ENCODE peak calls at places on chromosomes 2 and 18, in nine cellular contexts. One of them, this sample, is unnamed.

GRCh38 chr2:176392744-176393414 is 123.6 kb downstream of the MTX2 start:
- DNase-seq in neural progenitor cell: no peak
- DNase-seq in GM23248: no peak
- DNase-seq in heart right ventricle: no peak
- DNase-seq in IMR-90: no peak
- DNase-seq in PC-9: no peak
- DNase-seq in breast epithelium: no peak
- DNase-seq in naive thymus-derived CD4-positive, alpha-beta T cell: no peak
- DNase-seq in thoracic aorta: no peak
- DNase-seq in this sample: no peak

GRCh38 chr18:59810183-59810582 is 89.6 kb upstream of the PMAIP1 start:
- DNase-seq in neural progenitor cell: no peak
- DNase-seq in GM23248: no peak
- DNase-seq in heart right ventricle: no peak
- DNase-seq in IMR-90: peak; percentile 15
- DNase-seq in PC-9: no peak
- DNase-seq in breast epithelium: no peak
- DNase-seq in naive thymus-derived CD4-positive, alpha-beta T cell: no peak
- DNase-seq in thoracic aorta: no peak
- DNase-seq in this sample: no peak

GRCh38 chr2:195316485-195316884 is 340.5 kb upstream of the SLC39A10 start:
- DNase-seq in neural progenitor cell: no peak
- DNase-seq in GM23248: no peak
- DNase-seq in heart right ventricle: no peak
- DNase-seq in IMR-90: peak; percentile 6
- DNase-seq in PC-9: no peak
- DNase-seq in breast epithelium: no peak
- DNase-seq in naive thymus-derived CD4-positive, alpha-beta T cell: no peak
- DNase-seq in thoracic aorta: no peak
- DNase-seq in this sample: no peak

GRCh38 chr2:70368545-70368944 is 66.7 kb upstream of the FAM136A start:
- DNase-seq in neural progenitor cell: no peak
- DNase-seq in GM23248: no peak
- DNase-seq in heart right ventricle: no peak
- DNase-seq in IMR-90: no peak
- DNase-seq in PC-9: no peak
- DNase-seq in breast epithelium: no peak
- DNase-seq in naive thymus-derived CD4-positive, alpha-beta T cell: no peak
- DNase-seq in thoracic aorta: no peak
- DNase-seq in this sample: no peak

GRCh38 chr2:181778621-181779195 is 98.4 kb upstream of the NEUROD1 start:
- DNase-seq in neural progenitor cell: peak; percentile 31
- DNase-seq in GM23248: peak; percentile 15
- DNase-seq in heart right ventricle: no peak
- DNase-seq in IMR-90: peak; percentile 25
- DNase-seq in PC-9: no peak
- DNase-seq in breast epithelium: no peak
- DNase-seq in naive thymus-derived CD4-positive, alpha-beta T cell: no peak
- DNase-seq in thoracic aorta: no peak
- DNase-seq in this sample: peak; percentile 13

GRCh38 chr18:9758624-9759075 is 50.5 kb downstream of the RAB31 start:
- DNase-seq in neural progenitor cell: no peak
- DNase-seq in GM23248: no peak
- DNase-seq in heart right ventricle: no peak
- DNase-seq in IMR-90: no peak
- DNase-seq in PC-9: no peak
- DNase-seq in breast epithelium: no peak
- DNase-seq in naive thymus-derived CD4-positive, alpha-beta T cell: no peak
- DNase-seq in thoracic aorta: no peak
- DNase-seq in this sample: no peak

GRCh38 chr2:237859533-237860272 is at the start of gene RAMP1:
- DNase-seq in neural progenitor cell: peak; percentile 45
- DNase-seq in GM23248: peak; percentile 66
- DNase-seq in heart right ventricle: no peak
- DNase-seq in IMR-90: peak; percentile 17
- DNase-seq in PC-9: peak; percentile 51
- DNase-seq in breast epithelium: no peak
- DNase-seq in naive thymus-derived CD4-positive, alpha-beta T cell: peak; percentile 45
- DNase-seq in thoracic aorta: no peak
- DNase-seq in this sample: peak; percentile 58

GRCh38 chr2:201021914-201022313 is 49.6 kb downstream of the HYCC2 start:
- DNase-seq in neural progenitor cell: no peak
- DNase-seq in GM23248: no peak
- DNase-seq in heart right ventricle: no peak
- DNase-seq in IMR-90: no peak
- DNase-seq in PC-9: no peak
- DNase-seq in breast epithelium: no peak
- DNase-seq in naive thymus-derived CD4-positive, alpha-beta T cell: no peak
- DNase-seq in thoracic aorta: no peak
- DNase-seq in this sample: no peak

GRCh38 chr18:75010725-75011124 is 198.2 kb downstream of the PTGR3 start:
- DNase-seq in neural progenitor cell: no peak
- DNase-seq in GM23248: no peak
- DNase-seq in heart right ventricle: no peak
- DNase-seq in IMR-90: no peak
- DNase-seq in PC-9: no peak
- DNase-seq in breast epithelium: no peak
- DNase-seq in naive thymus-derived CD4-positive, alpha-beta T cell: no peak
- DNase-seq in thoracic aorta: no peak
- DNase-seq in this sample: no peak

GRCh38 chr18:12102136-12102842 is 8.6 kb downstream of the ANKRD62 start:
- DNase-seq in neural progenitor cell: no peak
- DNase-seq in GM23248: no peak
- DNase-seq in heart right ventricle: no peak
- DNase-seq in IMR-90: no peak
- DNase-seq in PC-9: no peak
- DNase-seq in breast epithelium: no peak
- DNase-seq in naive thymus-derived CD4-positive, alpha-beta T cell: no peak
- DNase-seq in thoracic aorta: no peak
- DNase-seq in this sample: no peak

GRCh38 chr18:70172225-70172624 is 33.3 kb downstream of the RTTN start:
- DNase-seq in neural progenitor cell: no peak
- DNase-seq in GM23248: peak; percentile 63
- DNase-seq in heart right ventricle: no peak
- DNase-seq in IMR-90: peak; percentile 39
- DNase-seq in PC-9: no peak
- DNase-seq in breast epithelium: no peak
- DNase-seq in naive thymus-derived CD4-positive, alpha-beta T cell: no peak
- DNase-seq in thoracic aorta: no peak
- DNase-seq in this sample: no peak

GRCh38 chr2:14255135-14255820 is 377.2 kb upstream of the LRATD1 start:
- DNase-seq in neural progenitor cell: peak; percentile 30
- DNase-seq in GM23248: no peak
- DNase-seq in heart right ventricle: no peak
- DNase-seq in IMR-90: no peak
- DNase-seq in PC-9: peak; percentile 2
- DNase-seq in breast epithelium: no peak
- DNase-seq in naive thymus-derived CD4-positive, alpha-beta T cell: no peak
- DNase-seq in thoracic aorta: no peak
- DNase-seq in this sample: no peak

GRCh38 chr2:173021939-173022371 is 53.7 kb upstream of the MAP3K20 start:
- DNase-seq in neural progenitor cell: no peak
- DNase-seq in GM23248: peak; percentile 72
- DNase-seq in heart right ventricle: peak; percentile 49
- DNase-seq in IMR-90: peak; percentile 60
- DNase-seq in PC-9: peak; percentile 49
- DNase-seq in breast epithelium: no peak
- DNase-seq in naive thymus-derived CD4-positive, alpha-beta T cell: no peak
- DNase-seq in thoracic aorta: no peak
- DNase-seq in this sample: no peak

GRCh38 chr18:35939166-35939565 is 33.3 kb upstream of the RMP24 start:
- DNase-seq in neural progenitor cell: peak; percentile 62
- DNase-seq in GM23248: no peak
- DNase-seq in heart right ventricle: no peak
- DNase-seq in IMR-90: no peak
- DNase-seq in PC-9: no peak
- DNase-seq in breast epithelium: no peak
- DNase-seq in naive thymus-derived CD4-positive, alpha-beta T cell: no peak
- DNase-seq in thoracic aorta: no peak
- DNase-seq in this sample: no peak

GRCh38 chr2:181953773-181954537 is 31.7 kb upstream of the PPP1R1C start:
- DNase-seq in neural progenitor cell: peak; percentile 90
- DNase-seq in GM23248: peak; percentile 51
- DNase-seq in heart right ventricle: peak; percentile 57
- DNase-seq in IMR-90: peak; percentile 62
- DNase-seq in PC-9: peak; percentile 80
- DNase-seq in breast epithelium: peak; percentile 61
- DNase-seq in naive thymus-derived CD4-positive, alpha-beta T cell: peak; percentile 53
- DNase-seq in thoracic aorta: peak; percentile 6
- DNase-seq in this sample: peak; percentile 47

GRCh38 chr2:55088400-55088799 is 38.1 kb upstream of the RTN4 start:
- DNase-seq in neural progenitor cell: no peak
- DNase-seq in GM23248: no peak
- DNase-seq in heart right ventricle: no peak
- DNase-seq in IMR-90: peak; percentile 64
- DNase-seq in PC-9: no peak
- DNase-seq in breast epithelium: no peak
- DNase-seq in naive thymus-derived CD4-positive, alpha-beta T cell: no peak
- DNase-seq in thoracic aorta: no peak
- DNase-seq in this sample: no peak

GRCh38 chr18:40832362-40832761 is 1122.7 kb upstream of the PIK3C3 start:
- DNase-seq in neural progenitor cell: no peak
- DNase-seq in GM23248: no peak
- DNase-seq in heart right ventricle: no peak
- DNase-seq in IMR-90: no peak
- DNase-seq in PC-9: no peak
- DNase-seq in breast epithelium: no peak
- DNase-seq in naive thymus-derived CD4-positive, alpha-beta T cell: no peak
- DNase-seq in thoracic aorta: no peak
- DNase-seq in this sample: no peak

DNA sequence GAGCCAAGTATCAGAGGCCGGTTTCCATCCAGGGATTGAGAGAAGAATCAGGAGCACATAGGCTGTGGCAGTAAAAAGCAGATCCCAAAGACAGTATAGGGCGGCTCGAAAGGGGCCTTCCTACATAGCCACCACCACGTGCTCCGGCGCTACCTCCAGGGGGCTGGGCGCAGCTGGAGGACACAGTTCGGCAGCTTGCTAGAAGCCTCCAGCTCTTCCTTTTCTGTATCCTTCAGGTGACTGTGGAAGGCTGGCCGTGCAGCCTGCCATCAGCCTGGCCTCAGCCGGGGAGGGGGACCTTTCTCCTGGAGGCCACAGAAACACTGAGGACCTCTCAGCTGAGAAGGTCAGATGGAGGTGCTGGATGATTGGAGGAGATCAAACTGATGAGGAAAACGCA is 183.6 kb upstream of the GLI2 start:
- DNase-seq in neural progenitor cell: no peak
- DNase-seq in GM23248: no peak
- DNase-seq in heart right ventricle: no peak
- DNase-seq in IMR-90: no peak
- DNase-seq in PC-9: no peak
- DNase-seq in breast epithelium: no peak
- DNase-seq in naive thymus-derived CD4-positive, alpha-beta T cell: no peak
- DNase-seq in thoracic aorta: no peak
- DNase-seq in this sample: no peak
- H3K36me3 ChIP-seq in neural progenitor cell: no peaks in the 10 kb centered on the region
- H3K36me3 ChIP-seq in GM23248: no peaks in the 10 kb centered on the region
- H3K36me3 ChIP-seq in heart right ventricle: no peaks in the 10 kb centered on the region
- H3K36me3 ChIP-seq in IMR-90: no peaks in the 10 kb centered on the region
- H3K36me3 ChIP-seq in PC-9: no peaks in the 10 kb centered on the region
- H3K36me3 ChIP-seq in breast epithelium: no peaks in the 10 kb centered on the region
- H3K36me3 ChIP-seq in naive thymus-derived CD4-positive, alpha-beta T cell: no peaks in the 10 kb centered on the region
- H3K36me3 ChIP-seq in thoracic aorta: no peaks in the 10 kb centered on the region
- H3K36me3 ChIP-seq in this sample: no peaks in the 10 kb centered on the region

GRCh38 chr2:108908717-108909077 is 80.3 kb downstream of the EDAR start:
- DNase-seq in neural progenitor cell: no peak
- DNase-seq in GM23248: no peak
- DNase-seq in heart right ventricle: no peak
- DNase-seq in IMR-90: no peak
- DNase-seq in PC-9: no peak
- DNase-seq in breast epithelium: no peak
- DNase-seq in naive thymus-derived CD4-positive, alpha-beta T cell: peak; percentile 10
- DNase-seq in thoracic aorta: no peak
- DNase-seq in this sample: no peak
- H3K36me3 ChIP-seq in neural progenitor cell: no peaks in the 10 kb centered on the region
- H3K36me3 ChIP-seq in GM23248: no peaks in the 10 kb centered on the region
- H3K36me3 ChIP-seq in heart right ventricle: no peaks in the 10 kb centered on the region
- H3K36me3 ChIP-seq in IMR-90: no peaks in the 10 kb centered on the region
- H3K36me3 ChIP-seq in PC-9: no peaks in the 10 kb centered on the region
- H3K36me3 ChIP-seq in breast epithelium: no peaks in the 10 kb centered on the region
- H3K36me3 ChIP-seq in naive thymus-derived CD4-positive, alpha-beta T cell: no peaks in the 10 kb centered on the region
- H3K36me3 ChIP-seq in thoracic aorta: no peaks in the 10 kb centered on the region
- H3K36me3 ChIP-seq in this sample: no peaks in the 10 kb centered on the region

DNA sequence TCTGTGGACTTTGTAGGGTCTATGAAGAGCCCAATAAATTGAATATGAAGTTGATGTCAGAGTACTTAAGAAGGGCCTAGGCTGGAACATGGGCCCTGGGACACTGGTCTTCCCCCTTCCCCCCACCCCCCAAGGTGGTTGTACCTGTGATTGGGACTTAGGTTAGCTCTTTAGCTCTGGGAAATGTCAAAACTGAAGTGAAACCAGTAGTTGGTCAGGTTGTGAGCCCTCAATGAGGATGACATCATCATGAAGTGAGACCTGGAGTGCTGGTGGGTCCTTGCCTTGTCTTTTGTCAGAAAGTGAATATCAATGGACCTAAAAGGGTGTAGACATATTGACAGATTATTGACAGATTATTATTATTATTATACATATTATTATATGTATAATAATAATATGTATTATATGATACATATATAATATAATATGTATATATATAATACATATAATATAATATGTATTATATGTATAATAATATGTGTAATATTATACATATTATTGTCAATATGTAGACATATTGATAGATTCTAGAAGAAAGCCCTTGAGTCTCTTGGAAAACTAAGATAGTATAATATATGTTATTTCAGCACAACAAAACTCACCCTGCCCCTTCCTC is 5.4 kb downstream of the MARS2 start:
- DNase-seq in neural progenitor cell: no peak
- DNase-seq in GM23248: no peak
- DNase-seq in heart right ventricle: no peak
- DNase-seq in IMR-90: no peak
- DNase-seq in PC-9: no peak
- DNase-seq in breast epithelium: no peak
- DNase-seq in naive thymus-derived CD4-positive, alpha-beta T cell: no peak
- DNase-seq in thoracic aorta: no peak
- DNase-seq in this sample: no peak
- H3K36me3 ChIP-seq in neural progenitor cell: peaks cover 1% of the 10 kb centered on the region
- H3K36me3 ChIP-seq in GM23248: no peaks in the 10 kb centered on the region
- H3K36me3 ChIP-seq in heart right ventricle: peaks cover 8% of the 10 kb centered on the region
- H3K36me3 ChIP-seq in IMR-90: peaks cover 2% of the 10 kb centered on the region
- H3K36me3 ChIP-seq in PC-9: peaks cover 28% of the 10 kb centered on the region
- H3K36me3 ChIP-seq in breast epithelium: no peaks in the 10 kb centered on the region
- H3K36me3 ChIP-seq in naive thymus-derived CD4-positive, alpha-beta T cell: no peaks in the 10 kb centered on the region
- H3K36me3 ChIP-seq in thoracic aorta: no peaks in the 10 kb centered on the region
- H3K36me3 ChIP-seq in this sample: peaks cover 23% of the 10 kb centered on the region

DNA sequence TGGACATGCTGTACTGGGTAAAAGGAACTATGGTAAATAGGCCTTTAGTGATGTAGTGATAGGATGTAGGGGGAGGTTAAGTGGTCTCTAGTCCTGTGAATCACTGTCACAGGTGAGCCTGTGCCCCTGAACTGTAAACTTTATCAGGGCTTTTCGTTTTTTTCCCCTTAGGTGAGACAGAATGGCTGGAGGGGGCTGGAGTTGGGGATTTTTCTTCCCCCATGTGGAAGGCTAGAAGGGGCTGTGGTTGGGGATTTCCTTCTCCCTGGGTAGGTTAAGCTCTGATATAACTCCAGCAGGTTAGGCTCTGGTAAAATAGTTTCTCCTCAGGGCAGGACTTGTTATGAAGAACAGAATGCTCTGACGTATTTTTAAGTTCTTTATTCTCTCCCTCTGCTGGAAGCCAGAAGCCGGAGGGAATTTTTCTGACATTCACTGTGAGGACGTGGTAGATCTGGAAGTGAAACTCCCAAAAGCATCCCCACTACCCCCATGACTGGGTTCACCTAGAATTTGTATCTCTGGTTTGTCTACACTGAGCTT is 28.5 kb downstream of the PIKFYVE start:
- DNase-seq in neural progenitor cell: no peak
- DNase-seq in GM23248: no peak
- DNase-seq in heart right ventricle: no peak
- DNase-seq in IMR-90: no peak
- DNase-seq in PC-9: no peak
- DNase-seq in breast epithelium: no peak
- DNase-seq in naive thymus-derived CD4-positive, alpha-beta T cell: no peak
- DNase-seq in thoracic aorta: no peak
- DNase-seq in this sample: no peak
- H3K36me3 ChIP-seq in neural progenitor cell: peaks cover 48% of the 10 kb centered on the region
- H3K36me3 ChIP-seq in GM23248: peaks cover 37% of the 10 kb centered on the region
- H3K36me3 ChIP-seq in heart right ventricle: peaks cover 58% of the 10 kb centered on the region
- H3K36me3 ChIP-seq in IMR-90: peaks cover 16% of the 10 kb centered on the region
- H3K36me3 ChIP-seq in PC-9: no peaks in the 10 kb centered on the region
- H3K36me3 ChIP-seq in breast epithelium: peaks cover 10% of the 10 kb centered on the region
- H3K36me3 ChIP-seq in naive thymus-derived CD4-positive, alpha-beta T cell: peaks cover 6% of the 10 kb centered on the region
- H3K36me3 ChIP-seq in thoracic aorta: peaks cover 23% of the 10 kb centered on the region
- H3K36me3 ChIP-seq in this sample: peaks cover 36% of the 10 kb centered on the region